ENCODE peak calls at places on chromosomes 7 and 10, in ten cellular contexts. D, T, V, H, J, E, K, P, W and M are unnamed samples.

GRCh38 chr10:69783515-69783914 is 18.2 kb upstream of the COL13A1 start:
- DNase-seq in T (no peak), V (no peak), D (no peak), W (no peak), E (no peak), J (no peak), K (no peak), P (no peak), H (no peak), M (no peak)

GRCh38 chr7:117285821-117286220 is 37.0 kb downstream of the WNT2 start:
- DNase-seq in W (no peak), K (no peak), H (no peak), T (no peak), V (no peak), D (no peak), J (peak; percentile 78), E (no peak), P (no peak), M (no peak)

GRCh38 chr7:85730016-85730415 is 543.2 kb upstream of the SEMA3D start:
- DNase-seq in E (no peak), K (peak; percentile 65), P (no peak), T (no peak), W (no peak), D (no peak), J (peak; percentile 51), V (no peak), H (no peak), M (no peak)

GRCh38 chr7:32427769-32428291 is 62.4 kb downstream of the LSM5 start:
- DNase-seq in P (peak; percentile 98), V (no peak), T (no peak), E (peak; percentile 42), K (peak; percentile 81), J (peak; percentile 87), W (peak; percentile 74), D (peak; percentile 95), H (peak; percentile 77), M (peak; percentile 69)

GRCh38 chr7:2527505-2528464 is 8.2 kb downstream of the LFNG start:
- DNase-seq in V (no peak), T (no peak), D (no peak), P (no peak), K (peak; percentile 51), J (peak; percentile 92), E (no peak), W (no peak), H (peak; percentile 52), M (peak; percentile 79)

GRCh38 chr10:129764011-129764900 is 199.8 kb downstream of the EBF3 start:
- DNase-seq in P (peak; percentile 24), T (peak; percentile 57), H (no peak), E (peak; percentile 9), D (no peak), W (peak; percentile 21), V (no peak), K (no peak), J (no peak), M (no peak)

GRCh38 chr7:152185514-152185913 is 160.0 kb downstream of the GALNT11 start:
- DNase-seq in H (no peak), T (no peak), P (no peak), D (no peak), K (no peak), W (no peak), V (no peak), J (no peak), E (no peak), M (no peak)

GRCh38 chr10:129954916-129955315 is 9.2 kb downstream of the EBF3 start:
- DNase-seq in K (no peak), J (no peak), V (no peak), T (no peak), E (no peak), D (no peak), W (no peak), H (no peak), P (no peak), M (no peak)

GRCh38 chr10:92239600-92240288 is 51.1 kb downstream of the CPEB3 start:
- DNase-seq in E (peak; percentile 47), K (peak; percentile 69), V (no peak), J (peak; percentile 69), D (peak; percentile 61), W (peak; percentile 78), H (peak; percentile 23), P (peak; percentile 81), T (peak; percentile 74), M (peak; percentile 34)

GRCh38 chr7:114789161-114789560 is 132.7 kb upstream of the MDFIC start:
- DNase-seq in H (no peak), T (no peak), K (no peak), E (no peak), V (no peak), P (no peak), W (no peak), J (peak; percentile 66), D (no peak), M (no peak)

GRCh38 chr10:10361486-10361885 is 656.2 kb upstream of the CELF2 start:
- DNase-seq in D (no peak), V (no peak), K (no peak), E (no peak), H (no peak), W (no peak), P (peak; percentile 64), J (no peak), T (no peak), M (no peak)

GRCh38 chr10:15238553-15239335 is 70.3 kb upstream of the NMT2 start:
- DNase-seq in T (no peak), V (no peak), W (no peak), J (peak; percentile 60), E (no peak), P (no peak), H (no peak), K (no peak), D (no peak), M (no peak)

GRCh38 chr10:102225646-102226541 is at the start of gene ELOVL3:
- DNase-seq in T (peak; percentile 96), K (peak; percentile 95), J (peak; percentile 97), V (peak; percentile 72), P (peak; percentile 98), D (peak; percentile 95), H (peak; percentile 87), E (peak; percentile 94), W (peak; percentile 94), M (peak; percentile 92)
- H3K4me3 ChIP-seq in T (peak within 1 kb of the TSS; percentile 4), K (no peak within 1 kb of the TSS), J (peak within 1 kb of the TSS; percentile 60), V (peak within 1 kb of the TSS; percentile 34), P (peak within 1 kb of the TSS; percentile 68), D (peak within 1 kb of the TSS; percentile 19), H (peak within 1 kb of the TSS; percentile 36), E (peak within 1 kb of the TSS; percentile 25), W (peak within 1 kb of the TSS; percentile 26), M (peak within 1 kb of the TSS; percentile 16)

DNA sequence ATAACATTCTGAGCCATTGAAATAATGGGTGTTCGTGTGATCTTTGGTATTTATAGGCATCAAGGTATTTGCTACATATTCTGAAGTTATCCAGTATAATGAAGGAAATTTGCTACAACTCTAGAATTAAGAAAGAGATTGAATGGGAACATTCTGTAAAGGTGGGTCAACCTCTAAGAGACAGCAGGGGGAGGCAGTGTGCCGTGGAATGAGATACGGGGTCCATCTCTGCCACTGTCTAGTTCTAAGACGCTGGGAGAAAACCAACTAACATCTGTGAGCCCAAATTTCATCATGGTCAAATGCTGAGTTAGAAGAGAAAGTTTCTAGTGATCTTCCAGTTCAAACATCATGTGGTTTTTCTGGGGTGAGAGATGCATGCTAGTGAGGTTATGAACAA is 368.9 kb downstream of the SORCS1 start:
- DNase-seq in P (peak; percentile 76), H (no peak), E (no peak), K (peak; percentile 35), J (peak; percentile 17), V (no peak), W (peak; percentile 69), D (peak; percentile 74), T (peak; percentile 77), M (peak; percentile 2)
- H3K27me3 ChIP-seq in P (no peaks in the 10 kb centered on the region), H (no peaks in the 10 kb centered on the region), E (no peaks in the 10 kb centered on the region), K (no peaks in the 10 kb centered on the region), J (no peaks in the 10 kb centered on the region), V (no peaks in the 10 kb centered on the region), W (no peaks in the 10 kb centered on the region), D (no peaks in the 10 kb centered on the region), T (no peaks in the 10 kb centered on the region), M (no peaks in the 10 kb centered on the region)

GRCh38 chr7:87853237-87853864 is 22.8 kb downstream of the SLC25A40 start:
- DNase-seq in H (peak; percentile 67), W (no peak), K (no peak), D (no peak), P (no peak), J (peak; percentile 41), V (no peak), E (no peak), T (no peak), M (no peak)

DNA sequence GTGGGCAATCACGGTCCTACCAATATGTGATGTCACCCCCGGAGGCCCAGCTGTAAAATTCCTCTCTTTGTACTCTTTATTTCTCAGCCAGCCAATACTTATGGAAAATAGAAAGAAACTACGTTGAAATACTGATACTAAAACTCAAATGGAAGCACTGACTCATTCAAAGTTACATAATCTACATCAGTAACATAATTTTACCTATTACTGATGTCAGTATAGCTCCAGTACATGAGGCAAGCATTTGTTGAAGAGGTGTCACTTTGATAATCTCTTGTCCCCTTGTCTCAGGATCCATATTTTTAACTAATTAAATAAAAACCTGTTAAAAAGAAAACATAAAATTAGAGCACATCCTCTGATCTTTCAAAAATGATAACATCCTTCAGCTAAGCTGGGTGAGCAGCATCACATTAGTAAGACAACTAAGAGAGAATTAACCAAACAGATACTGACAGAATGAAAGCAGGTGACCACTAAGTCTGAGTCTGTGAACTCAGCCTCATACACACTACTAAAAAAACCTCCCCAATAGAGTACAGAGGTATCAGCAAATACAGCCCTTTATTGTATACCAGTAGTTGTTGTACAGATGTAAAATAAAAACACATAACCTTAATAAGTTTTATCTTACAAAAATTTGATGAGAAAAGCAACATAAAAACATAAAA is 17.6 kb downstream of the SLC25A40 start:
- DNase-seq in T (no peak), E (no peak), J (no peak), K (no peak), W (no peak), D (no peak), H (no peak), V (no peak), P (no peak), M (no peak)
- H3K4me3 ChIP-seq in T (no peak overlapping the region), E (no peak overlapping the region), J (no peak overlapping the region), K (no peak overlapping the region), W (no peak overlapping the region), D (no peak overlapping the region), H (no peak overlapping the region), V (no peak overlapping the region), P (no peak overlapping the region), M (no peak overlapping the region)

GRCh38 chr10:1242975-1243374 is 186.8 kb downstream of the WDR37 start:
- DNase-seq in V (no peak), W (no peak), P (no peak), T (no peak), D (no peak), J (no peak), K (no peak), H (no peak), E (no peak), M (no peak)

GRCh38 chr10:1241973-1242935 is 186.1 kb downstream of the WDR37 start:
- DNase-seq in V (no peak), P (no peak), K (no peak), J (no peak), T (no peak), W (no peak), D (no peak), E (no peak), H (no peak), M (no peak)

GRCh38 chr10:1243486-1244182 is 187.4 kb downstream of the WDR37 start:
- DNase-seq in T (no peak), D (no peak), V (no peak), H (no peak), J (no peak), P (peak; percentile 89), W (no peak), E (no peak), K (no peak), M (no peak)

GRCh38 chr10:1241322-1241890 is 185.2 kb downstream of the WDR37 start:
- DNase-seq in W (no peak), P (no peak), V (no peak), K (no peak), H (no peak), T (no peak), E (no peak), J (no peak), D (no peak), M (no peak)

GRCh38 chr10:1244493-1244892 is 188.3 kb downstream of the WDR37 start:
- DNase-seq in T (no peak), H (no peak), E (no peak), V (no peak), W (no peak), J (no peak), P (peak; percentile 41), D (no peak), K (no peak), M (no peak)
- H3K27me3 ChIP-seq in T (peaks cover 39% of the 10 kb centered on the region), H (no peaks in the 10 kb centered on the region), E (peaks cover 60% of the 10 kb centered on the region), V (no peaks in the 10 kb centered on the region), W (no peaks in the 10 kb centered on the region), J (no peaks in the 10 kb centered on the region), P (no peaks in the 10 kb centered on the region), D (no peaks in the 10 kb centered on the region), K (no peaks in the 10 kb centered on the region), M (no peaks in the 10 kb centered on the region)